ENCODE peak calls at places on chromosomes 3 and 15, in ten cellular contexts. M, C, S, O, Q, H, Z, K, Y and D are unnamed samples. For H3K9me3, the result is how much of the 10 kb centered on the place peaks cover.

GRCh38 chr3:127393131-127393820 is 105.4 kb upstream of the PRR20G start:
- DNase-seq in M (no peak), C (no peak), S (no peak), O (no peak), Q (peak), H (no peak), Z (no peak), K (no peak), Y (no peak), D (no peak)

GRCh38 chr15:42591238-42591936 is 16.0 kb downstream of the STARD9 start:
- DNase-seq in M (no peak), C (peak), S (no peak), O (no peak), Q (no peak), H (peak), Z (no peak), K (no peak), Y (peak), D (no peak)

GRCh38 chr3:192246847-192247520 is 480.4 kb downstream of the FGF12 start:
- DNase-seq in M (no peak), C (no peak), S (no peak), O (no peak), Q (no peak), H (no peak), Z (no peak), K (no peak), Y (no peak), D (no peak)

GRCh38 chr3:197956070-197956469 is 3.9 kb upstream of the LMLN start:
- DNase-seq in M (no peak), C (no peak), S (no peak), O (no peak), Q (no peak), H (no peak), Z (no peak), K (no peak), Y (no peak), D (no peak)

GRCh38 chr15:40243126-40243810 is 4.4 kb downstream of the PAK6 start:
- DNase-seq in M (no peak), C (no peak), S (no peak), O (no peak), Q (no peak), H (no peak), Z (no peak), K (no peak), Y (no peak), D (no peak)

GRCh38 chr15:48574187-48574586 is 71.3 kb downstream of the FBN1 start:
- DNase-seq in M (no peak), C (no peak), S (no peak), O (no peak), Q (no peak), H (no peak), Z (no peak), K (no peak), Y (no peak), D (no peak)

GRCh38 chr15:51825701-51826100 is 3.8 kb upstream of the TMOD3 start:
- DNase-seq in M (no peak), C (no peak), S (no peak), O (no peak), Q (no peak), H (no peak), Z (no peak), K (no peak), Y (no peak), D (no peak)

GRCh38 chr3:4071481-4072184 is 231.5 kb upstream of the SETMAR start:
- DNase-seq in M (no peak), C (no peak), S (peak), O (no peak), Q (no peak), H (peak), Z (no peak), K (no peak), Y (no peak), D (no peak)

GRCh38 chr3:46656778-46657556 is 36.5 kb downstream of the ALS2CL start:
- DNase-seq in M (no peak), C (no peak), S (peak), O (no peak), Q (no peak), H (no peak), Z (no peak), K (peak), Y (no peak), D (no peak)

GRCh38 chr3:119427669-119428068 is 35.7 kb downstream of the TMEM39A start:
- DNase-seq in M (no peak), C (no peak), S (no peak), O (no peak), Q (no peak), H (no peak), Z (no peak), K (no peak), Y (peak), D (no peak)
- H3K9me3 ChIP-seq in M (under half), C (under half), S (under half), O (under half), Q (half or more), H (half or more), Z (half or more), K (under half), Y (under half), D (under half)

GRCh38 chr15:99983171-99983891 is 250.1 kb upstream of the LYSMD4 start:
- DNase-seq in M (no peak), C (no peak), S (peak), O (no peak), Q (no peak), H (no peak), Z (no peak), K (no peak), Y (peak), D (no peak)

GRCh38 chr15:99983894-99984293 is 250.7 kb upstream of the LYSMD4 start:
- DNase-seq in M (no peak), C (no peak), S (peak), O (no peak), Q (no peak), H (peak), Z (no peak), K (no peak), Y (peak), D (no peak)

GRCh38 chr15:99985878-99986277 is 252.6 kb upstream of the LYSMD4 start:
- DNase-seq in M (no peak), C (no peak), S (no peak), O (no peak), Q (no peak), H (no peak), Z (no peak), K (no peak), Y (no peak), D (no peak)

GRCh38 chr15:99986297-99987118 is 253.3 kb upstream of the LYSMD4 start:
- DNase-seq in M (no peak), C (no peak), S (no peak), O (no peak), Q (no peak), H (peak), Z (no peak), K (no peak), Y (peak), D (no peak)

GRCh38 chr15:99984491-99985243 is 251.4 kb upstream of the LYSMD4 start:
- DNase-seq in M (no peak), C (no peak), S (no peak), O (no peak), Q (no peak), H (no peak), Z (no peak), K (no peak), Y (no peak), D (no peak)
- H3K27ac ChIP-seq in M (no peak), C (no peak), S (no peak), O (no peak), Q (no peak), H (no peak), Z (no peak), K (no peak), Y (no peak), D (no peak)

DNA sequence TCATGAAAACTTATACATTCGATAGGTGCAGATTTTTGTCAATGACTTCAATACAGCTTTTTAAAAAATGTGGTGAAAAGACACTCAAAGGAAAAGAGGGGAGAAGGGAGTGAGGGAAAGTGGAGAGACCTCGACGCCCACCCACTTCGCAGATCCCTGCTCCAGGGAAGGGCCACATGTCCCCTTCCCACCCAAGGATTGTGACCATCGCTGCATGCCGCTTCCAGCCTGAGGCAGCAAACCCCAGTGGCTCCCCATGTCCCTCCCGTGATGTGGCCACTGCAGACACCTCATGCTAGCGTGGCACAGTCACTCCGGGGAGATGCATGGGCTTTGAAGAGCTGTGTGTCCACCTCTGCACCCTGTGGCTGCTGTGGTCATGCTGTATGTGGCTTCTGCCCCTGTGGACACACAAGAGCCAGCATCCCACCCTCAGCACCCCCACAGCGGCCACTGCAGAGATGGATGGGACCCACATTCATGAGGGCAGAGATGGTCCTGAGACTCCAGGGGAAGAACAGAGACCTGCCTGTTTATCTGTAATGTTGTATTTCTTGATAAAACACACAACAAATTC is 230.2 kb downstream of the OCA2 start:
- DNase-seq in M (no peak), C (no peak), S (no peak), O (no peak), Q (no peak), H (no peak), Z (no peak), K (peak), Y (no peak), D (no peak)
- H3K9me3 ChIP-seq in M (under half), C (under half), S (under half), O (under half), Q (under half), H (under half), Z (under half), K (under half), Y (under half), D (under half)

GRCh38 chr15:70752142-70752754 is 11.1 kb downstream of the UACA start:
- DNase-seq in M (peak), C (no peak), S (no peak), O (no peak), Q (peak), H (no peak), Z (no peak), K (no peak), Y (peak), D (peak)

GRCh38 chr15:70753101-70753829 is 10.1 kb downstream of the UACA start:
- DNase-seq in M (no peak), C (no peak), S (no peak), O (no peak), Q (no peak), H (no peak), Z (no peak), K (no peak), Y (no peak), D (no peak)

GRCh38 chr15:70748281-70748747 is 15.0 kb downstream of the UACA start:
- DNase-seq in M (peak), C (peak), S (no peak), O (no peak), Q (peak), H (no peak), Z (no peak), K (no peak), Y (no peak), D (peak)

GRCh38 chr15:70754862-70755261 is 8.5 kb downstream of the UACA start:
- DNase-seq in M (no peak), C (no peak), S (no peak), O (no peak), Q (no peak), H (no peak), Z (no peak), K (no peak), Y (no peak), D (no peak)

DNA sequence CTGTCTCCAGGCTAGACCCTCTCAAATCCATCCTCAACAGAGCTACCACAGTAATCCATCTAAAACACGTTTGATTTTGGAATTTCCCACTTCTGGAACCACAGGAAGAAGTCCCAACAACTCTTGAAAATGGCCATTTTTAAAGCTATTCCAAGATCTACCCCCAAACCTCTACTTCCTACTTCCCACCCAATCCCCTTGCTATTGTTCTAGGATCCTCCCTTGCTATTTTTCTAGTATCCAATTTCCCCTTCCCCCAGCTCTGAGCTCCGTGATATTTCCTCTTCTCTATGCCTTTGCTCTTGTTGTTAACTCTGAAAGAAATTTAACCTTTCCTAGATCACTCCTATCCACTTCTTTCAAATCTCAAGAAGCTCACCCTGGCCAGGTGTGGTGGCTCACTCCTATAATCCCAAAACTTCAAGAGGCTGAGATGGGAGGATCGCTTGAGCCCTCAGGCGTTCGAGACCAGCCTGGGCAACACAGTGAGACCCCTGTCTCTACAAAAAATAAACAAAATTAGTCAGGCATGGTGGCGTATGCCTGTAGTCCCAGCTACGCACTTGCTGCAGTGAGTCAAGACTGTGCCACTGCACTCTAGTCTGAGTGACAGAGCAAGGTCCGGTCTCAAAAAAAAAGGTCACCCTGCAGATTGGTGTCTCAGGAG is 13.0 kb downstream of the UACA start:
- DNase-seq in M (no peak), C (no peak), S (no peak), O (no peak), Q (no peak), H (no peak), Z (no peak), K (no peak), Y (no peak), D (no peak)
- H3K27ac ChIP-seq in M (peak), C (no peak), S (no peak), O (no peak), Q (peak), H (no peak), Z (no peak), K (no peak), Y (peak), D (no peak)

GRCh38 chr3:177286034-177286433 is 88.8 kb upstream of the TBL1XR1 start:
- DNase-seq in M (no peak), C (no peak), S (no peak), O (no peak), Q (no peak), H (peak), Z (no peak), K (no peak), Y (no peak), D (no peak)
- H3K9me3 ChIP-seq in M (under half), C (under half), S (under half), O (under half), Q (under half), H (under half), Z (under half), K (under half), Y (under half), D (under half)

DNA sequence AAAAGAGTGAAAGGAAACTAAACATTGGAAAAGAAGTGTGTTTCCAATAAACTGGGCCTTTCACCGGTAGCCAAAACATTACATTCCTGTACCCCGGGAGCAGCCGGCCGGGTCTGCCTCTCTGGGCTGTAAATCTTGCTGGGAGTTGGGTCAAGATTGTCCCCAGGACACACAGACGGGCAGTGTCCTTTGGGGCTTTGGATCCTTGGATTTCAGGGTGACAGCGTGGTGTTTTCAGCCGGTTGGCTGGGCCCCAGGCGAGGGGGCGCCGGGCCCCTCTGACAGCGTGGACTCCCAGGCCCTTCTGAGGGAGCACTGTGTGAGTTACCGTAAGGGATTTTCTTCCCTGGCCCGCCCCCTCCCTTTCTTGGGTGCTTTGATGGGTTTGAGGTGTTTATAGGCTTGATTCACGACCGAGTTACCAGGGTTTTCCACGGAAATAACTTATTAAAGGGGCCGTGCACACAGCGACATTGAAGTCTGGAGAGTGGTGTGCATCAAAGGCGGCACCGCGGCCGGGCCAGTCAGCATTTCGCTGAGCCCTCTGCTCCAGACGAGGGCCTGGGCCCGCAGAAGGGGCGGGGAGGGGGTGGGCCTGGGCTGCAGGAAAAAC is 27.4 kb downstream of the SMAD6 start:
- DNase-seq in M (no peak), C (no peak), S (no peak), O (no peak), Q (no peak), H (peak), Z (no peak), K (no peak), Y (no peak), D (no peak)
- H3K27ac ChIP-seq in M (peak), C (peak), S (no peak), O (peak), Q (peak), H (peak), Z (no peak), K (peak), Y (peak), D (peak)

GRCh38 chr3:75727985-75728384 is 57.4 kb downstream of the ZNF717 start:
- DNase-seq in M (no peak), C (no peak), S (no peak), O (no peak), Q (no peak), H (no peak), Z (no peak), K (no peak), Y (no peak), D (no peak)
- H3K9me3 ChIP-seq in M (under half), C (under half), S (half or more), O (under half), Q (half or more), H (under half), Z (half or more), K (half or more), Y (under half), D (under half)

GRCh38 chr15:67911727-67912126 is 71.9 kb upstream of the RNU6-1 start:
- DNase-seq in M (no peak), C (no peak), S (no peak), O (no peak), Q (no peak), H (no peak), Z (no peak), K (no peak), Y (no peak), D (no peak)
- H3K27ac ChIP-seq in M (peak), C (no peak), S (no peak), O (no peak), Q (peak), H (no peak), Z (no peak), K (no peak), Y (no peak), D (no peak)

GRCh38 chr3:143240921-143241320 is 121.3 kb downstream of the CHST2 start:
- DNase-seq in M (no peak), C (no peak), S (no peak), O (no peak), Q (no peak), H (no peak), Z (no peak), K (no peak), Y (no peak), D (no peak)

GRCh38 chr3:143237036-143237688 is 117.6 kb downstream of the CHST2 start:
- DNase-seq in M (no peak), C (no peak), S (no peak), O (peak), Q (no peak), H (peak), Z (no peak), K (no peak), Y (peak), D (no peak)

GRCh38 chr3:143236226-143236964 is 116.8 kb downstream of the CHST2 start:
- DNase-seq in M (no peak), C (no peak), S (no peak), O (no peak), Q (no peak), H (no peak), Z (no peak), K (no peak), Y (no peak), D (no peak)

GRCh38 chr3:143241556-143241955 is 122.0 kb downstream of the CHST2 start:
- DNase-seq in M (no peak), C (peak), S (no peak), O (no peak), Q (no peak), H (no peak), Z (no peak), K (no peak), Y (no peak), D (no peak)

GRCh38 chr3:143239026-143239425 is 119.5 kb downstream of the CHST2 start:
- DNase-seq in M (no peak), C (peak), S (no peak), O (no peak), Q (no peak), H (no peak), Z (no peak), K (no peak), Y (peak), D (no peak)
- H3K9me3 ChIP-seq in M (under half), C (under half), S (under half), O (under half), Q (under half), H (under half), Z (under half), K (under half), Y (under half), D (under half)

GRCh38 chr3:38969321-38970235 is 82.2 kb downstream of the SCN11A start:
- DNase-seq in M (no peak), C (no peak), S (no peak), O (no peak), Q (no peak), H (no peak), Z (no peak), K (peak), Y (no peak), D (no peak)
- H3K27ac ChIP-seq in M (no peak), C (no peak), S (no peak), O (no peak), Q (no peak), H (peak), Z (no peak), K (no peak), Y (no peak), D (no peak)